ENCODE peak calls at places on chromosome 16, in five cellular contexts. M is spleen; T is CD4-positive, alpha-beta memory T cell; I is suprapubic skin; B is heart left ventricle. S is an unnamed sample. For H3K4me1, the result is how much of the 10 kb centered on the place peaks cover.

GRCh38 chr16:12669908-12670307 is 133.8 kb downstream of the CPPED1 start:
- DNase-seq in M (no peak), B (no peak), I (no peak), T (no peak), S (no peak)

GRCh38 chr16:51497541-51498211 is 346.6 kb upstream of the SALL1 start:
- DNase-seq in B (no peak), I (no peak), T (no peak), M (no peak), S (no peak)

GRCh38 chr16:12092347-12092882 is 115.9 kb downstream of the SNX29 start:
- DNase-seq in B (no peak), T (no peak), I (no peak), M (no peak), S (no peak)

GRCh38 chr16:84499638-84500037 is 4.8 kb downstream of the MEAK7 start:
- DNase-seq in M (no peak), B (no peak), I (no peak), T (no peak), S (no peak)

GRCh38 chr16:24838554-24839266 is 7.1 kb upstream of the SLC5A11 start:
- DNase-seq in B (no peak), M (no peak), I (no peak), T (no peak), S (no peak)

GRCh38 chr16:55047903-55048497 is 117.3 kb downstream of the IRX5 start:
- DNase-seq in M (no peak), T (no peak), I (no peak), B (no peak), S (no peak)

GRCh38 chr16:11632455-11632921 is 35.8 kb upstream of the SNN start:
- DNase-seq in M (peak), T (no peak), I (no peak), B (peak), S (peak)

GRCh38 chr16:89114159-89114981 is 20.7 kb downstream of the ACSF3 start:
- DNase-seq in B (no peak), T (no peak), M (peak), I (no peak), S (no peak)

GRCh38 chr16:68074850-68075249 is 10.3 kb upstream of the NFATC3 start:
- DNase-seq in M (peak), T (peak), I (no peak), B (no peak), S (no peak)

GRCh38 chr16:56662357-56663354 is 4.9 kb downstream of the MT1F start:
- DNase-seq in T (no peak), M (no peak), I (no peak), B (no peak), S (no peak)
- H3K4me3 ChIP-seq in T (peak), M (peak), I (peak), B (no peak), S (no peak)

GRCh38 chr16:69191136-69191535 is 4.2 kb downstream of the SNTB2 start:
- DNase-seq in M (no peak), T (no peak), I (no peak), B (no peak), S (no peak)

GRCh38 chr16:69187891-69188451 is 1.0 kb downstream of the SNTB2 start:
- DNase-seq in B (no peak), I (peak), T (peak), M (peak), S (peak)

GRCh38 chr16:69188716-69189115 is 1.8 kb downstream of the SNTB2 start:
- DNase-seq in M (no peak), I (no peak), B (no peak), T (no peak), S (no peak)

GRCh38 chr16:69190046-69190588 is 3.2 kb downstream of the SNTB2 start:
- DNase-seq in I (no peak), B (no peak), T (no peak), M (no peak), S (no peak)

GRCh38 chr16:69190598-69190997 is 3.6 kb downstream of the SNTB2 start:
- DNase-seq in M (no peak), T (no peak), I (no peak), B (no peak), S (no peak)
- H3K4me1 ChIP-seq in M (half or more), T (half or more), I (half or more), B (under half), S (half or more)

GRCh38 chr16:74101390-74101789 is 195.2 kb upstream of the PSMD7 start:
- DNase-seq in B (no peak), T (no peak), M (no peak), I (no peak), S (no peak)
- H3K4me3 ChIP-seq in B (no peak), T (no peak), M (no peak), I (no peak), S (no peak)

GRCh38 chr16:4052096-4052495 is 64.1 kb downstream of the ADCY9 start:
- DNase-seq in M (peak), I (no peak), T (no peak), B (no peak), S (no peak)

GRCh38 chr16:4049031-4049430 is 67.2 kb downstream of the ADCY9 start:
- DNase-seq in B (no peak), T (no peak), I (no peak), M (no peak), S (no peak)

GRCh38 chr16:4053663-4054479 is 62.4 kb downstream of the ADCY9 start:
- DNase-seq in M (peak), I (peak), T (no peak), B (no peak), S (peak)

GRCh38 chr16:4052801-4053662 is 63.2 kb downstream of the ADCY9 start:
- DNase-seq in I (peak), B (peak), M (peak), T (no peak), S (peak)

GRCh38 chr16:4051591-4051990 is 64.7 kb downstream of the ADCY9 start:
- DNase-seq in I (no peak), T (no peak), B (no peak), M (no peak), S (no peak)
- H3K4me1 ChIP-seq in I (under half), T (under half), B (under half), M (under half), S (under half)

GRCh38 chr16:15961557-15962205 is 12.3 kb downstream of the ABCC1 start:
- DNase-seq in I (no peak), M (no peak), T (peak), B (no peak), S (no peak)
- H3K4me3 ChIP-seq in I (no peak), M (no peak), T (peak), B (no peak), S (no peak)

DNA sequence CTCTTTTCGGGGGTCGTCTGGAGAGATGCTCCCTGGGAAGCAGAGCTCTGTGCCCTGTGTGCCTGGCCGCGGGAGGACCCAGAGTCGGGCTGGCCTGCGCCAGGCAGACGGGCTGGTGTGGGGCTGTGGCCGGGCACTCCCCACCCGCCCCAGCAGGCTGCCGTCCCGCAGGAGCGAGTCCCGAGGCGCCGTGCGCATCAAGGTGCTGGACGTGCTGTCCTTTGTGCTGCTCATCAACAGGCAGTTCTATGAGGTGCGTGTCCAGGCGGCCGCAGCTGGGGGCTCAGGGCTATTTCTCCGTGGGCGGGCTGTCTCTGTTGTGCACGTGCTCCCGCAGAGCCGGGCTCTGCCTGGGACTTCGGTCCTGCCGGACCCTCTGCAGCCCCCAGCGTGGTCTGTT is 15.0 kb downstream of the TSC2 start:
- DNase-seq in I (no peak), T (no peak), B (no peak), M (no peak), S (no peak)
- H3K4me1 ChIP-seq in I (under half), T (under half), B (under half), M (under half), S (under half)

GRCh38 chr16:27234603-27235002 is 31.3 kb downstream of the KDM8 start:
- DNase-seq in T (no peak), B (no peak), I (no peak), M (peak), S (no peak)
- H3K4me3 ChIP-seq in T (peak), B (no peak), I (no peak), M (no peak), S (peak)